ENCODE peak calls at places on chromosome 5, in four cellular contexts. Y is cardiac muscle cell, K is A673, S is testis. D is an unnamed sample.

GRCh38 chr5:73336366-73336765 is 112.2 kb downstream of the FOXD1 start:
- DNase-seq in K (no peak), Y (no peak), S (no peak), D (no peak)

GRCh38 chr5:54251981-54252380 is 58.4 kb downstream of the ARL15 start:
- DNase-seq in Y (no peak), K (no peak), S (no peak), D (no peak)

GRCh38 chr5:74477082-74477453 is 163.5 kb downstream of the ENC1 start:
- DNase-seq in K (no peak), S (no peak), Y (no peak), D (no peak)

GRCh38 chr5:53199882-53200281 is 90.3 kb upstream of the MOCS2 start:
- DNase-seq in Y (no peak), K (no peak), S (no peak), D (no peak)

GRCh38 chr5:189976-190365 is 1.3 kb upstream of the LRRC14B start:
- DNase-seq in Y (no peak), K (no peak), S (no peak), D (no peak)

GRCh38 chr5:84564311-84564710 is 179.6 kb upstream of the EDIL3 start:
- DNase-seq in Y (no peak), S (no peak), K (no peak), D (no peak)

GRCh38 chr5:73274870-73275756 is 102.1 kb downstream of the TMEM174 start:
- DNase-seq in Y (no peak), S (peak), K (no peak), D (peak)

GRCh38 chr5:109907751-109908150 is 218.0 kb downstream of the MAN2A1 start:
- DNase-seq in K (peak), Y (no peak), S (no peak), D (no peak)

DNA sequence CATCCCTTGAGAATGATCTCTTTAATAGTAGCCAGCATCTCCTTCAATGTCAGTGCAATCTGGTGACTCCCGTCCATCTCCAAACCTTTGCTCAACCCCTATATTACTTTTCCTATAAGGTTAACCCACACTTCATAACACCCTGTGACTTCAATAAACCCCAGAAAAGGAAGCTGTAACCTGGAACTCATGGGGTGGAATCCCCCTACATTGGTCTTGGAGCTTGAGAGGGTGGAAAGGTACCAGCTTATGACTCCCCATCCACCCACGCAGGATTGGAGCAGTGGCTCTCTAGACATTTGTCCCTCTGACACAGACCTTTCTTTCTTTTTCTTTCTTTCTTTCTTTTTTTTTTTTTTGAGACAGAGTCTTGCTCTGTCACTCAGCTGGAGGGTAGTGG is 54.7 kb upstream of the ZFR start:
- DNase-seq in K (no peak), Y (no peak), S (no peak), D (no peak)
- H3K27ac ChIP-seq in K (no peak), Y (no peak), S (no peak), D (no peak)

GRCh38 chr5:147055304-147055826 is 176.8 kb upstream of the PPP2R2B start:
- DNase-seq in S (no peak), K (no peak), Y (no peak), D (no peak)
- TF ChIP-seq CTCF in S (no peak), K (no peak), Y (no peak), D (no peak)

DNA sequence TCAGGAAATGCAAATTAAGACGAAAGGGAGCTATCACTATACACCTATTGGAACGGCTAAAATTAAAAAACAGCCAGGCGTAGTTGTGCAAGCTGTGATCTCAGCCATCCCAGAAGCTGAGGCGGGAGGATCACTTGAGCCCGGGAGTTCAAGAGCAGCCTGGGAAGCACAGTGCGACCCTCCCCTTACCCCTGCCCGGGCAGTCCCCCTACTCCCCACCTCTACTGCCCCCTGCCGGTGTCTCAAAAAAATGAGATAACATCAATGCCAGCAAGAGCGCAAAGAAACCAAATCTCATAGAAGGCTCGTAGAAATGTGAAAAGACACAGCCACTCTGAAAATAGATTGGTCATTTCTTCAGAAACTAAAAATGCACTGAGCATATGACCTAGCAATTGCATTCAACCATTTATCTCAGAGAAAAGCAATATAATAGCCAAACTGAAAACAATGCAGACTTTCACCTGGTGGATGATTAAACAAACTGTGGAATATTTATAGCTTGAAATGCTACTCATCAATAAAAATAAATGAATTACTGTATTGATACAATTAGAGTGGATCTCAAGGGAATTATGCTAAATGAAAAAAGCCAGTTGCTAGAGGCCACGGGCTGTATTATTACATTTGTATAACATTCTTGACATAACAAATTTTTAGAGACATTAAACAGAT is 20.6 kb downstream of the OR2V2 start:
- DNase-seq in Y (peak), K (peak), S (no peak), D (no peak)
- H3K27ac ChIP-seq in Y (no peak), K (no peak), S (no peak), D (no peak)

GRCh38 chr5:61362796-61363364 is 30.8 kb downstream of the ZSWIM6 start:
- DNase-seq in K (peak), Y (peak), S (no peak), D (no peak)
- TF ChIP-seq CTCF in K (peak), Y (peak), S (no peak), D (no peak)

DNA sequence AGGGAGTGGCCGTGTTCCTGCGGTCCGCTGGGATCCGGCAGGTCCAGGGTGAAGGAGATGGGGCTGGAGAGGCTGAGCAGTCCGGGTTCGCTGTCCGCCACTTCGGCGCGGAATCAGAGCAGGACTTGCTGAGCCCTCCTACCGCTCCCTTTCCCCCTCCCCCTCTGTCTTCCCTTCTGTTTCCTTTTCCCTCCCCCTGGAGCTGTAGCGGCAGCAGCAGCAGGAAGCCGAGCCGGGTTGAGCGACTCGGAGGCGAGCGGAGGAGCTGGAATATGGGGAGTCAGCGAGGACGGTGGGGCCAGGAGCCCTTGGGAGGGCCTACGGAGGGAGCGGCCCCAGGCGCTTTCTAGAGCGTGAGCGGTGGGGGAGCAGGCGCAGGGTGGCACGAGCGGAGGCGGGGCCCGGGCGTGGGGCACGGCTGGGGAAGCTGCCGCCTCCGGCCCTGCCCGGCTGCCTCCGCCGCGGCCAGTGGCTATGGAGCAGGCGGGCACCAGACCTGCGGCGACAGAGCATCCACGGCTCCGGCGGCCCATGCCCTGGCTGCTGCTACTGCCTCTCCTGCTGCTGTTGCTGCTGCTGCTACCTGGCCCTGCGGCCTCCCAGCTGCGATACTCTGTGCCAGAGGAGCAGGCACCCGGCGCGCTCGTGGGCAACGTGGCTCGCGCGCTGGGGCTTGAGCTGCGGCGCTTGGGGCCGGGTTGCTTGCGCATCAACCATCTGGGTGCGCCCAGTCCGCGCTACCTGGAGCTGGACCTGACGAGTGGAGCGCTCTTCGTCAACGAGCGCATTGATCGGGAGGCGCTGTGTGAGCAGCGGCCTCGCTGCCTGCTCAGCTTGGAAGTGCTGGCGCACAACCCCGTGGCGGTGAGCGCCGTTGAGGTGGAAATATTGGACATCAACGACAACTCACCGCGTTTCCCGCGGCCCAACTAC is at the start of gene PCDHAC2:
- DNase-seq in S (peak), K (peak), Y (peak), D (no peak)
- H3K27ac ChIP-seq in S (peak), K (peak), Y (no peak), D (no peak)

GRCh38 chr5:36744678-36745659 is 131.6 kb upstream of the NIPBL start:
- DNase-seq in Y (peak), S (peak), K (peak), D (peak)
- TF ChIP-seq CTCF in Y (peak), S (peak), K (peak), D (peak)

DNA sequence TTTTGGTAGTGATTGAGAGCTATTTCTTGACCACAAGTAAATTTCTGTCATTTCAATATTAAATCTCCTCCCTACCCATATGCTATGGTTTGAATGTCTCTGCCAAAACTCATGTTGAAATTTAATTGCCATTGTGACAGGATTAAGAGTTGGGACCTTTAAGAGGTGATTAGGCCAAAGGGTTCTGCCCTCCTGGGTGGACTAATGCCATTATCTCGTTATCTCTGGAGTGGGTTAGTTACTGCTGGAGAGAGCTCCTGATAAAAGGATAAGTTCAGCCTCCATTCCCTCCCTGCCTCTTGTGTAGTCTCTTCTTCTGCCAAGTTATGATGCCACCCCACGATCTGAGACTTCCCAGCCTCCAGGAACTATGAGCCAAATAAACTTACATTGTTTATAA is 3.6 kb upstream of the DRD1 start:
- DNase-seq in S (no peak), Y (no peak), K (no peak), D (no peak)
- H3K27ac ChIP-seq in S (no peak), Y (no peak), K (no peak), D (no peak)

D was measured in tibial nerve.